ENCODE peak calls at places on chromosomes 6 and 20, in eight cellular contexts. J is choroid plexus epithelial cell, L is natural killer cell, B is ovary, S is GM20000, Q is astrocyte of the spinal cord, D is WTC11, Z is tibial artery. P is an unnamed sample.

GRCh38 chr6:46090115-46091079 is 39.4 kb upstream of the ENPP4 start:
- DNase-seq in J (peak), L (peak), B (peak), S (peak), Q (peak), D (peak), Z (peak), P (peak)

GRCh38 chr6:79077680-79078056 is 386 bp downstream of the PHIP start:
- DNase-seq in J (no peak), L (no peak), B (no peak), S (peak), Q (no peak), D (no peak), Z (no peak), P (no peak)

GRCh38 chr20:44448753-44449546 is 26.7 kb upstream of the TTPAL start:
- DNase-seq in J (peak), L (no peak), B (no peak), S (peak), Q (no peak), D (peak), Z (no peak), P (no peak)

GRCh38 chr20:63183422-63184146 is 32.3 kb downstream of the YTHDF1 start:
- DNase-seq in J (peak), L (no peak), B (no peak), S (peak), Q (no peak), D (peak), Z (no peak), P (peak)

GRCh38 chr6:131027326-131027725 is 35.7 kb downstream of the EPB41L2 start:
- DNase-seq in J (no peak), L (no peak), B (no peak), S (no peak), Q (no peak), D (no peak), Z (no peak), P (no peak)

GRCh38 chr6:168196385-168196860 is 117.4 kb upstream of the FRMD1 start:
- DNase-seq in J (peak), L (no peak), B (no peak), S (no peak), Q (no peak), D (no peak), Z (peak), P (no peak)

GRCh38 chr20:13262701-13263335 is 41.7 kb downstream of the ISM1 start:
- DNase-seq in J (no peak), L (no peak), B (no peak), S (no peak), Q (no peak), D (no peak), Z (no peak), P (no peak)

GRCh38 chr6:68039641-68040311 is 595.3 kb upstream of the ADGRB3 start:
- DNase-seq in J (no peak), L (no peak), B (no peak), S (no peak), Q (no peak), D (no peak), Z (no peak), P (no peak)

GRCh38 chr20:61778485-61778863 is 287.2 kb downstream of the TAF4 start:
- DNase-seq in J (no peak), L (no peak), B (no peak), S (no peak), Q (no peak), D (no peak), Z (no peak), P (no peak)

GRCh38 chr20:17849901-17850673 is 118.5 kb downstream of the SNX5 start:
- DNase-seq in J (peak), L (no peak), B (peak), S (no peak), Q (peak), D (no peak), Z (peak), P (no peak)

GRCh38 chr20:59144831-59145196 is 18.8 kb upstream of the ZNF831 start:
- DNase-seq in J (no peak), L (no peak), B (no peak), S (no peak), Q (no peak), D (no peak), Z (no peak), P (no peak)

GRCh38 chr6:168469198-168469943 is 28.4 kb downstream of the SMOC2 start:
- DNase-seq in J (no peak), L (no peak), B (no peak), S (no peak), Q (no peak), D (no peak), Z (peak), P (no peak)

GRCh38 chr20:10329387-10330005 is 104.5 kb downstream of the MKKS start:
- DNase-seq in J (no peak), L (no peak), B (no peak), S (no peak), Q (no peak), D (no peak), Z (no peak), P (no peak)

GRCh38 chr6:72446427-72446826 is 175.4 kb upstream of the KCNQ5 start:
- DNase-seq in J (peak), L (no peak), B (no peak), S (no peak), Q (peak), D (no peak), Z (no peak), P (no peak)

GRCh38 chr20:20038586-20038985 is 13.7 kb downstream of the CRNKL1 start:
- DNase-seq in J (no peak), L (no peak), B (no peak), S (no peak), Q (no peak), D (no peak), Z (no peak), P (no peak)

GRCh38 chr6:18270216-18270615 is 5.9 kb upstream of the DEK start:
- DNase-seq in J (no peak), L (no peak), B (no peak), S (no peak), Q (no peak), D (no peak), Z (no peak), P (no peak)

GRCh38 chr6:16483315-16483875 is 245.0 kb downstream of the GMPR start:
- DNase-seq in J (no peak), L (no peak), B (no peak), S (no peak), Q (no peak), D (no peak), Z (no peak), P (no peak)

GRCh38 chr20:11117808-11118528 is 444.2 kb upstream of the JAG1 start:
- DNase-seq in J (peak), L (no peak), B (no peak), S (no peak), Q (peak), D (no peak), Z (no peak), P (no peak)

DNA sequence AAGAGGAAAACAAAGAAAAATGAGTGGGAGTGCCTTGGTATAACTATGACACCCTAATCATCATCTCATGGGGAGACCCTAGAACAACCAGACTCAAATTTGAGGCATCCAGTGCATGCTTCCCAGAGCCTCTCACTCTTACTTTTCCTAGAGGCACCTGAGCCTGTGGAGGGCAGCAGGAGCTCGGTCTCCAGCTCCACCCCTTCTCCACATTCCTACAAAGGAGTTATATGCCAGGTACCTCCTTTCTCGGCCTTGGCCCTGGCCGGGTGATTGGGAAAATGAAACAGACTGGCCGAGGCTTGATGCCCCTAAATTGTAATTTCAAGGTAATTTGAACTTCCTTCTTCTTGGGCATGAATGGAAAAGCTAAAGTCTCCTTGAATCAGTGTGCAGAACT is 761.2 kb upstream of the CHD6 start:
- DNase-seq in J (no peak), L (no peak), B (no peak), S (no peak), Q (no peak), D (no peak), Z (no peak), P (no peak)
- TF ChIP-seq CTCF in J (no peak), L (no peak), B (no peak), S (no peak), Q (no peak), D (no peak), Z (no peak), P (no peak)

GRCh38 chr6:43427406-43428111 is at the start of gene ABCC10:
- DNase-seq in J (peak), L (peak), B (peak), S (peak), Q (peak), D (peak), Z (peak), P (peak)
- TF ChIP-seq CTCF in J (peak), L (peak), B (peak), S (no peak), Q (peak), D (no peak), Z (peak), P (peak)

GRCh38 chr20:46419882-46420281 is 13.5 kb upstream of the ELMO2 start:
- DNase-seq in J (no peak), L (no peak), B (no peak), S (no peak), Q (no peak), D (no peak), Z (no peak), P (no peak)

GRCh38 chr20:46427384-46427783 is 21.0 kb upstream of the ELMO2 start:
- DNase-seq in J (no peak), L (no peak), B (no peak), S (no peak), Q (no peak), D (no peak), Z (no peak), P (no peak)

GRCh38 chr20:46423882-46424482 is 17.6 kb upstream of the ELMO2 start:
- DNase-seq in J (no peak), L (no peak), B (no peak), S (no peak), Q (no peak), D (no peak), Z (no peak), P (no peak)

GRCh38 chr20:46423342-46423741 is 16.9 kb upstream of the ELMO2 start:
- DNase-seq in J (no peak), L (no peak), B (no peak), S (no peak), Q (no peak), D (peak), Z (no peak), P (no peak)
- TF ChIP-seq CTCF in J (no peak), L (no peak), B (no peak), S (no peak), Q (no peak), D (no peak), Z (no peak), P (no peak)

DNA sequence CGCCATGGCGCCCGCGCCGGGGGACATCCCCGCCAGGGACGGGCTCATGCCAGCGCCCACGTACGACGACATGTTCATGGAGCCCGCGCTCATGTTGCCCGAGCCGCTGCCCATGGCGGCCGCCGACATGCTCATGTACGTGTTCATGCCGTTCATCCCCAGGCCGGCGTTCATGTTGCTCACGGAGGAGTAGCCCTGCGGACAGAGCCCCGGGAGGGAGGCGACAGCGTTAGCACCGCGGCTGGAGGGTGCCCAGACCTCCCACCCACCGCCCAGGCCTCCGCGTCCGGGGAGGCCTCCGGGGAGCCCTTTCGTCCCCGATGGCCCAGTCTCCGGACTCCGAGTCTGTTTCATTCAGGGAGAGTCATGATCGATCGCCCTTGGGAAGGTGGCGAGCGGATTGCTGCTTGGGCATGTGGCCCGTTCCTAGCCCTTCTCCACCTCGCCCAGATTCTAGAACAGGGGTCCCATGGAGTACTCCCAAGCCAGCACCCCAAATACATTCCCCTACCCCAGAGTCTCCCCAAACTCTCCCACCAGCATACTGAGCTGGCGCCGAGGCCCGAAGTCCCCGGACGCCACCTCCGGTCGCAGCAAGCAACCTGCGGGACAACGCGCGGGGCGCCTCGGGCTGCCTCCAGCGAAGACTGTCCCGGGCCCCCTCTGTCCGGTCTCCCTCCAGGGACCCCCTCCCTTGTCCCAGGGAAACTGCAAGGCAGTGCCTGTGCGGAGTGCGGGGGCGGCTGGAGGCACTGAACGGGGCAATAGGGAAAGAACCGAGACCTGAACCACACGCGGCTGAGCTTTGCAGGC is 1.2 kb downstream of the FOXA2 start:
- DNase-seq in J (no peak), L (no peak), B (no peak), S (no peak), Q (no peak), D (peak), Z (no peak), P (peak)
- TF ChIP-seq CTCF in J (no peak), L (no peak), B (no peak), S (no peak), Q (no peak), D (no peak), Z (no peak), P (peak)

GRCh38 chr6:96899599-96899998 is 1.9 kb upstream of the NDUFAF4 start:
- DNase-seq in J (no peak), L (no peak), B (no peak), S (no peak), Q (no peak), D (no peak), Z (no peak), P (no peak)
- TF ChIP-seq CTCF in J (no peak), L (no peak), B (no peak), S (no peak), Q (no peak), D (no peak), Z (no peak), P (no peak)